ENCODE peak calls at places on chromosomes 16 and 17, in six cellular contexts. One of them, this sample, is unnamed.
A peak's percentile ranks its signal among the peaks of the same experiment; 100 is the strongest.

GRCh38 chr17:82888583-82889495 is 49.0 kb upstream of the ZNF750 start:
- ATAC-seq in HCT116: peak; percentile 31
- ATAC-seq in HepG2: peak; percentile 62
- ATAC-seq in upper lobe of left lung: peak; percentile 83
- ATAC-seq in GM12878: no peak
- ATAC-seq in K562: no peak
- ATAC-seq in this sample: no peak

GRCh38 chr17:27620721-27621120 is 10.3 kb upstream of the LGALS9 start:
- ATAC-seq in K562: no peak
- ATAC-seq in HepG2: no peak
- ATAC-seq in upper lobe of left lung: no peak
- ATAC-seq in GM12878: no peak
- ATAC-seq in HCT116: no peak
- ATAC-seq in this sample: no peak

GRCh38 chr17:42408076-42408475 is 15.0 kb downstream of the CAVIN1 start:
- ATAC-seq in GM12878: no peak
- ATAC-seq in HepG2: no peak
- ATAC-seq in upper lobe of left lung: no peak
- ATAC-seq in K562: peak; percentile 16
- ATAC-seq in HCT116: no peak
- ATAC-seq in this sample: no peak

GRCh38 chr16:389317-389716 is 7.5 kb upstream of the PGAP6 start:
- ATAC-seq in upper lobe of left lung: no peak
- ATAC-seq in GM12878: no peak
- ATAC-seq in HepG2: no peak
- ATAC-seq in K562: peak; percentile 14
- ATAC-seq in HCT116: no peak
- ATAC-seq in this sample: no peak

GRCh38 chr16:61780161-61780560 is 256.1 kb downstream of the CDH8 start:
- ATAC-seq in K562: no peak
- ATAC-seq in HepG2: no peak
- ATAC-seq in upper lobe of left lung: no peak
- ATAC-seq in HCT116: no peak
- ATAC-seq in GM12878: no peak
- ATAC-seq in this sample: no peak

GRCh38 chr17:42002792-42003301 is 14.4 kb downstream of the DNAJC7 start:
- ATAC-seq in K562: no peak
- ATAC-seq in HCT116: no peak
- ATAC-seq in GM12878: no peak
- ATAC-seq in upper lobe of left lung: no peak
- ATAC-seq in HepG2: peak; percentile 84
- ATAC-seq in this sample: no peak

GRCh38 chr16:460787-461186 is 35.3 kb downstream of the RAB11FIP3 start:
- ATAC-seq in GM12878: no peak
- ATAC-seq in K562: no peak
- ATAC-seq in upper lobe of left lung: no peak
- ATAC-seq in HCT116: no peak
- ATAC-seq in HepG2: no peak
- ATAC-seq in this sample: no peak

GRCh38 chr16:72969812-72970211 is 78.1 kb downstream of the ZFHX3 start:
- ATAC-seq in K562: no peak
- ATAC-seq in HepG2: no peak
- ATAC-seq in HCT116: no peak
- ATAC-seq in upper lobe of left lung: no peak
- ATAC-seq in GM12878: no peak
- ATAC-seq in this sample: no peak

GRCh38 chr17:6393368-6393952 is 41.5 kb downstream of the AIPL1 start:
- ATAC-seq in K562: no peak
- ATAC-seq in HepG2: peak; percentile 21
- ATAC-seq in GM12878: no peak
- ATAC-seq in HCT116: no peak
- ATAC-seq in upper lobe of left lung: no peak
- ATAC-seq in this sample: no peak

GRCh38 chr16:71629617-71630016 is 3.6 kb downstream of the MARVELD3 start:
- ATAC-seq in HepG2: no peak
- ATAC-seq in upper lobe of left lung: no peak
- ATAC-seq in HCT116: no peak
- ATAC-seq in K562: no peak
- ATAC-seq in GM12878: no peak
- ATAC-seq in this sample: no peak

GRCh38 chr17:43917016-43917347 is 9.6 kb upstream of the MPP2 start:
- ATAC-seq in K562: no peak
- ATAC-seq in HCT116: no peak
- ATAC-seq in HepG2: no peak
- ATAC-seq in GM12878: no peak
- ATAC-seq in upper lobe of left lung: no peak
- ATAC-seq in this sample: no peak

GRCh38 chr17:76872221-76872873 is 4.1 kb downstream of the MGAT5B start:
- ATAC-seq in upper lobe of left lung: no peak
- ATAC-seq in HepG2: no peak
- ATAC-seq in GM12878: peak; percentile 44
- ATAC-seq in K562: no peak
- ATAC-seq in HCT116: peak; percentile 79
- ATAC-seq in this sample: no peak

GRCh38 chr16:47927330-47927729 is 228.5 kb downstream of the ABCC12 start:
- ATAC-seq in K562: no peak
- ATAC-seq in HCT116: no peak
- ATAC-seq in GM12878: no peak
- ATAC-seq in HepG2: no peak
- ATAC-seq in upper lobe of left lung: peak; percentile 69
- ATAC-seq in this sample: no peak

GRCh38 chr17:50150354-50151040 is at the start of gene PPP1R9B:
- ATAC-seq in HCT116: peak; percentile 1
- ATAC-seq in K562: peak; percentile 6
- ATAC-seq in HepG2: no peak
- ATAC-seq in GM12878: no peak
- ATAC-seq in upper lobe of left lung: no peak
- ATAC-seq in this sample: no peak

GRCh38 chr17:50149099-50149424 is 1.4 kb downstream of the PPP1R9B start:
- ATAC-seq in HCT116: no peak
- ATAC-seq in HepG2: no peak
- ATAC-seq in upper lobe of left lung: no peak
- ATAC-seq in GM12878: no peak
- ATAC-seq in K562: no peak
- ATAC-seq in this sample: no peak

GRCh38 chr17:50148226-50149098 is 2.0 kb downstream of the PPP1R9B start:
- ATAC-seq in upper lobe of left lung: peak; percentile 17
- ATAC-seq in K562: peak; percentile 1
- ATAC-seq in HepG2: peak; percentile 23
- ATAC-seq in HCT116: peak; percentile 13
- ATAC-seq in GM12878: peak; percentile 61
- ATAC-seq in this sample: no peak

GRCh38 chr17:50151041-50151936 is 812 bp upstream of the PPP1R9B start:
- ATAC-seq in GM12878: peak; percentile 67
- ATAC-seq in HepG2: peak; percentile 54
- ATAC-seq in K562: peak; percentile 78
- ATAC-seq in upper lobe of left lung: peak; percentile 92
- ATAC-seq in HCT116: peak; percentile 67
- ATAC-seq in this sample: peak; percentile 80

DNA sequence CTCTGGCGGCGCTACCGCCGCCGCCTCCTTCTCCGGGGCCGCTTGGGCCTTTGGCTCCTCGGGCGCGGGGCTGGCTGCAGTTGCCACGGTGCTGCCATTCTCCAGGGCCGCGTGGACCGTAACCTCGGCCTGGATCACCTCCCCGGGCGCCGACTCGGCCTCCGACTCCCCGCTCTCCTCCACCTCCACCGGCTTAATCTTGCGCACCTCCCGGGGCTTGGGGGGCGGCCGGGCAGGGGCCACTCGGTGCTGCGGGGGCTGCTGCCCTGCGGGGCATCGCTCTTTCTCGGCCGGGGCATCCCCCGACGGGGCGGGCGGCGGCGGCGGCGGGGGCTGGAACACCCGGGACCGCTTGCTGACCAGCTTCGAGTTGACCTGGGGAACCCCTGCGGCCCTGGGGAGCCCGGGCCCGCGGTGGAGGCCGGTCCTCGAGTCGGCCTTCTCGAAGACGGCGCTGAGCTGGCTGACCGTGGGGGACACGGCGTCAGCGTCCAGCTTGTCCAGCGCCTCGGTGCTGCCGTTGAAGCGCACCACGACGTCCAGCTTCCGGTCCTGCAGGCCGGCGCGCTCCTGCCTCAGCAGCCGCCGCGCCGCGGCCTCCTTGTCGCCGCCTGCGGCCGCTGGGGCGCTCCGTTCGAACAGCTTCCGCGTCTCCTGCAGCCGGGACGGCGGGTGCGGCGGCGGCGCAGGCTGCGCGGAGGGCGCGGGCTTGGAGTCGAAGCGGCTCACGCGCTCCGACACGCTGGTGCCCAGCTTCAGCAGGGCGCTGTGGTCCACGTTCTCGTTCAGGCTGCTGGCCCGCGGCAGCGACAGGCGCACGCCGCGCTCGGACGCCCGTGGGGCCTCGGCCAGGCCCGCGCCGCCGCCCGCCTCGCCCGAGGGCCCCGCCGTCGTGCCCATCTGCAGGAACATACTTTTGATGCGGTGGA is 788 bp downstream of the PPP1R9B start:
- ATAC-seq in HCT116: no peak
- ATAC-seq in K562: peak; percentile 42
- ATAC-seq in upper lobe of left lung: no peak
- ATAC-seq in HepG2: peak; percentile 6
- ATAC-seq in GM12878: peak; percentile 1
- ATAC-seq in this sample: peak; percentile 7
- TF ChIP-seq POLR2A in HCT116: peak; percentile 17
- TF ChIP-seq POLR2A in K562: no peak
- TF ChIP-seq POLR2A in upper lobe of left lung: no peak
- TF ChIP-seq POLR2A in HepG2: no peak
- TF ChIP-seq POLR2A in GM12878: peak; percentile 57
- TF ChIP-seq POLR2A in this sample: peak; percentile 10

GRCh38 chr17:37322826-37323561 is 52.8 kb upstream of the C17orf78 start:
- ATAC-seq in HCT116: no peak
- ATAC-seq in HepG2: no peak
- ATAC-seq in K562: no peak
- ATAC-seq in upper lobe of left lung: no peak
- ATAC-seq in GM12878: no peak
- ATAC-seq in this sample: no peak

GRCh38 chr17:37322106-37322505 is 53.7 kb upstream of the C17orf78 start:
- ATAC-seq in K562: no peak
- ATAC-seq in HCT116: no peak
- ATAC-seq in upper lobe of left lung: no peak
- ATAC-seq in GM12878: no peak
- ATAC-seq in HepG2: no peak
- ATAC-seq in this sample: no peak

GRCh38 chr17:37312137-37312923 is 63.5 kb upstream of the C17orf78 start:
- ATAC-seq in K562: no peak
- ATAC-seq in GM12878: no peak
- ATAC-seq in upper lobe of left lung: no peak
- ATAC-seq in HepG2: no peak
- ATAC-seq in HCT116: no peak
- ATAC-seq in this sample: no peak

GRCh38 chr17:37315601-37316000 is 60.2 kb upstream of the C17orf78 start:
- ATAC-seq in HCT116: no peak
- ATAC-seq in HepG2: no peak
- ATAC-seq in GM12878: no peak
- ATAC-seq in K562: no peak
- ATAC-seq in upper lobe of left lung: no peak
- ATAC-seq in this sample: no peak

GRCh38 chr17:37317867-37318266 is 57.9 kb upstream of the C17orf78 start:
- ATAC-seq in HCT116: no peak
- ATAC-seq in upper lobe of left lung: no peak
- ATAC-seq in K562: no peak
- ATAC-seq in HepG2: no peak
- ATAC-seq in GM12878: no peak
- ATAC-seq in this sample: no peak
- TF ChIP-seq POLR2AphosphoS5 in HCT116: no peak
- TF ChIP-seq POLR2AphosphoS5 in upper lobe of left lung: no peak
- TF ChIP-seq POLR2AphosphoS5 in K562: no peak
- TF ChIP-seq POLR2AphosphoS5 in HepG2: no peak
- TF ChIP-seq POLR2AphosphoS5 in GM12878: no peak
- TF ChIP-seq POLR2AphosphoS5 in this sample: no peak

GRCh38 chr17:80780381-80781187 is 211.1 kb upstream of the CHMP6 start:
- ATAC-seq in upper lobe of left lung: peak; percentile 35
- ATAC-seq in K562: no peak
- ATAC-seq in HCT116: no peak
- ATAC-seq in GM12878: peak; percentile 93
- ATAC-seq in HepG2: no peak
- ATAC-seq in this sample: peak; percentile 4

GRCh38 chr17:80779961-80780380 is 211.7 kb upstream of the CHMP6 start:
- ATAC-seq in upper lobe of left lung: peak; percentile 61
- ATAC-seq in HCT116: no peak
- ATAC-seq in HepG2: no peak
- ATAC-seq in GM12878: no peak
- ATAC-seq in K562: no peak
- ATAC-seq in this sample: peak; percentile 76

GRCh38 chr17:80781851-80782277 is 209.8 kb upstream of the CHMP6 start:
- ATAC-seq in GM12878: no peak
- ATAC-seq in K562: peak; percentile 66
- ATAC-seq in upper lobe of left lung: no peak
- ATAC-seq in HepG2: no peak
- ATAC-seq in HCT116: no peak
- ATAC-seq in this sample: no peak

GRCh38 chr17:80782536-80783427 is 208.9 kb upstream of the CHMP6 start:
- ATAC-seq in GM12878: no peak
- ATAC-seq in HepG2: no peak
- ATAC-seq in HCT116: peak; percentile 78
- ATAC-seq in K562: no peak
- ATAC-seq in upper lobe of left lung: no peak
- ATAC-seq in this sample: peak; percentile 44

GRCh38 chr17:80781188-80781577 is 210.5 kb upstream of the CHMP6 start:
- ATAC-seq in upper lobe of left lung: no peak
- ATAC-seq in GM12878: no peak
- ATAC-seq in HepG2: no peak
- ATAC-seq in HCT116: no peak
- ATAC-seq in K562: no peak
- ATAC-seq in this sample: no peak
- H3K9me3 ChIP-seq in upper lobe of left lung: no peaks in the 10 kb centered on the region
- H3K9me3 ChIP-seq in GM12878: no peaks in the 10 kb centered on the region
- H3K9me3 ChIP-seq in HepG2: no peaks in the 10 kb centered on the region
- H3K9me3 ChIP-seq in HCT116: no peaks in the 10 kb centered on the region
- H3K9me3 ChIP-seq in K562: no peaks in the 10 kb centered on the region
- H3K9me3 ChIP-seq in this sample: no peaks in the 10 kb centered on the region

DNA sequence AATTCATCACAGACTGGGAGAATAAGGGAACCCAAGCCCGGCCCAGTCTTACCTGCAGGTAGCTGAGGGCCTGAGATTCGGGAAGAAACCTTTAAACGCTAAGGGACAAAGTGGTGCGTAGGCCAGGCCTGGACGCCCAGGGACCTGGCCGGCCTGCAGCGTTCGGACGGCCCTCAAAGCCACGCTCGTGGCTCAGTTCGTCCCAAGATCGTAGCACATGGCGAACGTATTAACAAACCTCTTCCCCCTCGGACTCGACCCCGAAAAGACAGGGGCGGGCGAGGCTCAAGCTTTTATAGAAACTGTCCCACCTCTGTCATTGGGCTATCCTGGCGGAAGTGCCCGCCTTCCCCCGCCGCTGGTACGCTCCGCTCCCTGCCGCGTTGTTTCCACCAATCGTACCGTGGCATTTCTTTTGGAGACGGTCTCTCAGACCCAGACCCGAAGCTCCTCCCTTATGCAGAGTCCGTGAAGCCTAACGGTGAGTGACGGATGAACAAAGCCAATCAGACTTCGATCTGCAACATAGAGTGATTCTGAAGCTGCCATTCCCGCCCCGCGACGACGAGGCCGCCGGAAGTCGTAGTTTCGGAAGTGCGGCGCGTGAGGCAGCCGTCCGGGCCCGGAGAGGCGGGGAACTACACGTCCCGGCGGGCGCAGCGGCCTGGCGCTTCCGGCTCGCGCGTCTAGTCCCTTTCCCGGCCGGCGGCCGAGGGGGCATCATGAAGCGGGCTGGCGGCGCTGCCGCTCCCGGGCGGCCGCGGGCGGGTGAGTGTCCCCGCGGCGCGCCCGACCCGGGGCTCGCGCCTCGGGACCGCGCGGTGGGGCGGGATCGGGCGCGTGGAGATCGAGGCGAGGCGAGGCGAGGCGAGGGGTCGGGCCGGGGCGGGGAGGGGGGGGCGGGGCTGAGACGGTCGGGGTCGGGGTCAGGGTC is at the start of gene TRAF7:
- ATAC-seq in HCT116: peak; percentile 74
- ATAC-seq in GM12878: peak; percentile 88
- ATAC-seq in upper lobe of left lung: peak; percentile 97
- ATAC-seq in HepG2: peak; percentile 67
- ATAC-seq in K562: peak; percentile 86
- ATAC-seq in this sample: peak; percentile 94
- TF ChIP-seq POLR2A in HCT116: peak; percentile 99
- TF ChIP-seq POLR2A in GM12878: peak; percentile 100
- TF ChIP-seq POLR2A in upper lobe of left lung: peak; percentile 99
- TF ChIP-seq POLR2A in HepG2: peak; percentile 100
- TF ChIP-seq POLR2A in K562: peak; percentile 100
- TF ChIP-seq POLR2A in this sample: peak; percentile 100

This sample was measured in gastroesophageal sphincter.